ENCODE peak calls at places on chromosomes 7 and 10, in four cellular contexts. One of them, this sample, is unnamed.

GRCh38 chr10:13649844-13650520 is 63.2 kb downstream of the PRPF18 start:
- DNase-seq in A549: no peak
- DNase-seq in BJ: no peak
- DNase-seq in AG09309: no peak
- DNase-seq in this sample: peak; percentile 3

GRCh38 chr7:158007697-158008257 is 579.8 kb downstream of the PTPRN2 start:
- DNase-seq in BJ: no peak
- DNase-seq in AG09309: no peak
- DNase-seq in A549: no peak
- DNase-seq in this sample: no peak

GRCh38 chr7:110801502-110801901 is 289.4 kb upstream of the LRRN3 start:
- DNase-seq in AG09309: no peak
- DNase-seq in A549: no peak
- DNase-seq in BJ: no peak
- DNase-seq in this sample: no peak

GRCh38 chr10:80457554-80458262 is 3.6 kb downstream of the TSPAN14 start:
- DNase-seq in AG09309: no peak
- DNase-seq in A549: no peak
- DNase-seq in BJ: no peak
- DNase-seq in this sample: no peak

GRCh38 chr7:103389263-103389662 is 41.8 kb downstream of the PSMC2 start:
- DNase-seq in BJ: no peak
- DNase-seq in A549: no peak
- DNase-seq in AG09309: no peak
- DNase-seq in this sample: no peak

GRCh38 chr7:158084555-158084954 is 503.1 kb downstream of the PTPRN2 start:
- DNase-seq in A549: no peak
- DNase-seq in AG09309: no peak
- DNase-seq in BJ: no peak
- DNase-seq in this sample: no peak

GRCh38 chr7:115274-115911 is 77.0 kb upstream of the FAM20C start:
- DNase-seq in BJ: no peak
- DNase-seq in AG09309: no peak
- DNase-seq in A549: no peak
- DNase-seq in this sample: peak; percentile 6

GRCh38 chr10:58457761-58458616 is 54.7 kb upstream of the BICC1 start:
- DNase-seq in A549: no peak
- DNase-seq in AG09309: peak; percentile 99
- DNase-seq in BJ: peak; percentile 98
- DNase-seq in this sample: no peak

GRCh38 chr10:17025444-17026295 is 103.9 kb downstream of the CUBN start:
- DNase-seq in A549: peak; percentile 46
- DNase-seq in AG09309: peak; percentile 98
- DNase-seq in BJ: peak; percentile 96
- DNase-seq in this sample: peak; percentile 77

GRCh38 chr10:133254421-133255120 is 16.9 kb downstream of the VENTX start:
- DNase-seq in BJ: no peak
- DNase-seq in A549: no peak
- DNase-seq in AG09309: no peak
- DNase-seq in this sample: no peak

GRCh38 chr10:43230909-43231522 is 35.8 kb downstream of the RASGEF1A start:
- DNase-seq in AG09309: no peak
- DNase-seq in BJ: no peak
- DNase-seq in A549: no peak
- DNase-seq in this sample: no peak

GRCh38 chr7:156423876-156424275 is 216.7 kb upstream of the RNF32 start:
- DNase-seq in A549: no peak
- DNase-seq in BJ: no peak
- DNase-seq in AG09309: no peak
- DNase-seq in this sample: no peak

GRCh38 chr10:74593470-74593869 is 232.9 kb upstream of the KAT6B start:
- DNase-seq in AG09309: peak; percentile 35
- DNase-seq in A549: no peak
- DNase-seq in BJ: peak; percentile 46
- DNase-seq in this sample: peak; percentile 27

GRCh38 chr7:140209866-140210609 is 33.3 kb upstream of the KDM7A start:
- DNase-seq in AG09309: no peak
- DNase-seq in BJ: no peak
- DNase-seq in A549: no peak
- DNase-seq in this sample: no peak

GRCh38 chr10:125217986-125218675 is 57.8 kb upstream of the CTBP2 start:
- DNase-seq in A549: peak; percentile 18
- DNase-seq in AG09309: peak; percentile 23
- DNase-seq in BJ: no peak
- DNase-seq in this sample: no peak

GRCh38 chr10:78981970-78982281 is 86.8 kb upstream of the ZMIZ1 start:
- DNase-seq in AG09309: no peak
- DNase-seq in BJ: no peak
- DNase-seq in A549: no peak
- DNase-seq in this sample: no peak

GRCh38 chr10:69407621-69408301 is 9.0 kb downstream of the TACR2 start:
- DNase-seq in A549: peak; percentile 68
- DNase-seq in AG09309: no peak
- DNase-seq in BJ: no peak
- DNase-seq in this sample: no peak

GRCh38 chr7:7271094-7271874 is 88.9 kb downstream of the C1GALT1 start:
- DNase-seq in AG09309: no peak
- DNase-seq in BJ: no peak
- DNase-seq in A549: no peak
- DNase-seq in this sample: no peak

GRCh38 chr10:84540617-84541288 is 212.4 kb downstream of the CCSER2 start:
- DNase-seq in BJ: no peak
- DNase-seq in A549: peak; percentile 53
- DNase-seq in AG09309: no peak
- DNase-seq in this sample: no peak

GRCh38 chr7:128201067-128201689 is 39.9 kb upstream of the LEP start:
- DNase-seq in AG09309: no peak
- DNase-seq in A549: no peak
- DNase-seq in BJ: no peak
- DNase-seq in this sample: no peak

GRCh38 chr7:128203047-128203491 is 38.0 kb upstream of the LEP start:
- DNase-seq in A549: no peak
- DNase-seq in AG09309: no peak
- DNase-seq in BJ: no peak
- DNase-seq in this sample: no peak

GRCh38 chr7:128202287-128202957 is 38.7 kb upstream of the LEP start:
- DNase-seq in A549: no peak
- DNase-seq in BJ: no peak
- DNase-seq in AG09309: no peak
- DNase-seq in this sample: no peak

GRCh38 chr7:128200376-128200775 is 40.7 kb upstream of the LEP start:
- DNase-seq in AG09309: no peak
- DNase-seq in A549: no peak
- DNase-seq in BJ: no peak
- DNase-seq in this sample: no peak

DNA sequence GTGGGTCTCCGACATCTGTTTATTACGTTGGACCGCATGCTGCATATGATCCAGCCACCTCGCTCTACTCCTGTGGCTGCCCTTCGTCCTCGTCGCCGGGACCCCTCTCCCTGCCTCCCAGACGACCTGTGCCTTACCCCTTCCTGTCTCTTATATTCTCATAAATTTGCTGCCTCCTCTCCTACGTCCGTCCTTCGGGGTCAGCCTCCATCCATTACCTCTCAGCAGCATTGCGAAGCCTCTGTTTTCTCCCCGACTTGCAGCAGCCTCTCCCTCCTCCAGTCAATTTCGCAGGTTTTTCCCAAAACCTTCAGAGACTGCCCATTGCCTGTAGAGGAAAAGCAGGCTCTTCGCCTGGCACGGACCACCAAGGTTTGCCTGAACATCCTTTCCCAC is 39.4 kb upstream of the LEP start:
- DNase-seq in A549: no peak
- DNase-seq in AG09309: no peak
- DNase-seq in BJ: no peak
- DNase-seq in this sample: no peak
- H3K4me3 ChIP-seq in A549: no peak overlapping the region
- H3K4me3 ChIP-seq in AG09309: no peak overlapping the region
- H3K4me3 ChIP-seq in BJ: no peak overlapping the region
- H3K4me3 ChIP-seq in this sample: no peak overlapping the region

GRCh38 chr10:68211635-68212034 is 20.3 kb downstream of the ATOH7 start:
- DNase-seq in A549: no peak
- DNase-seq in BJ: no peak
- DNase-seq in AG09309: no peak
- DNase-seq in this sample: no peak
- TF ChIP-seq CTCF in A549: no peak
- TF ChIP-seq CTCF in BJ: no peak
- TF ChIP-seq CTCF in AG09309: no peak
- TF ChIP-seq CTCF in this sample: no peak

GRCh38 chr7:87747681-87748080 is 119.5 kb downstream of the RUNDC3B start:
- DNase-seq in AG09309: no peak
- DNase-seq in BJ: no peak
- DNase-seq in A549: no peak
- DNase-seq in this sample: no peak
- H3K4me3 ChIP-seq in AG09309: no peak overlapping the region
- H3K4me3 ChIP-seq in BJ: no peak overlapping the region
- H3K4me3 ChIP-seq in A549: no peak overlapping the region
- H3K4me3 ChIP-seq in this sample: no peak overlapping the region

GRCh38 chr7:42138691-42139090 is 98.3 kb downstream of the GLI3 start:
- DNase-seq in BJ: no peak
- DNase-seq in AG09309: no peak
- DNase-seq in A549: no peak
- DNase-seq in this sample: no peak
- TF ChIP-seq CTCF in BJ: no peak
- TF ChIP-seq CTCF in AG09309: no peak
- TF ChIP-seq CTCF in A549: no peak
- TF ChIP-seq CTCF in this sample: peak; percentile 4

GRCh38 chr10:71397340-71398212 is 856 bp downstream of the CDH23 start:
- DNase-seq in A549: no peak
- DNase-seq in BJ: no peak
- DNase-seq in AG09309: no peak
- DNase-seq in this sample: no peak
- H3K4me3 ChIP-seq in A549: peak overlapping the region; percentile 58
- H3K4me3 ChIP-seq in BJ: no peak overlapping the region
- H3K4me3 ChIP-seq in AG09309: no peak overlapping the region
- H3K4me3 ChIP-seq in this sample: no peak overlapping the region